ENCODE peak calls at places on chromosomes 11 and 22, in four cellular contexts. B is activated CD4-positive, alpha-beta T cell treated with anti-CD3 and anti-CD28 coated beads for 1 hour; T is NCI-H1105 treated with DMSO at 0.1 percent for 48 hours; I is skeletal muscle cell. Y is an unnamed sample.

GRCh38 chr11:13928566-13929251 is 33.8 kb upstream of the SPON1 start:
- DNase-seq in B (no peak), T (no peak), I (no peak), Y (no peak)

GRCh38 chr11:1202154-1202775 is 20.6 kb upstream of the MUC5B start:
- DNase-seq in B (no peak), T (no peak), I (no peak), Y (no peak)

GRCh38 chr11:72352859-72353551 is 81.3 kb downstream of the CLPB start:
- DNase-seq in B (no peak), T (no peak), I (peak; percentile 63), Y (peak; percentile 87)

GRCh38 chr11:120303004-120303637 is 22.0 kb upstream of the TLCD5 start:
- DNase-seq in B (peak; percentile 8), T (peak; percentile 79), I (peak; percentile 29), Y (no peak)

GRCh38 chr22:46710842-46711241 is 27.2 kb downstream of the CERK start:
- DNase-seq in B (no peak), T (no peak), I (no peak), Y (no peak)

GRCh38 chr11:112962854-112963367 is 1.7 kb downstream of the NCAM1 start:
- DNase-seq in B (no peak), T (peak; percentile 86), I (no peak), Y (peak; percentile 89)

GRCh38 chr11:131228378-131228777 is 142.0 kb upstream of the NTM start:
- DNase-seq in B (no peak), T (no peak), I (no peak), Y (no peak)

GRCh38 chr11:117614695-117615094 is 182.3 kb downstream of the DSCAML1 start:
- DNase-seq in B (no peak), T (no peak), I (no peak), Y (no peak)

GRCh38 chr22:24424901-24425775 is 2.3 kb upstream of the ADORA2A start:
- DNase-seq in B (no peak), T (no peak), I (no peak), Y (no peak)

GRCh38 chr11:1235615-1236315 is 12.9 kb downstream of the MUC5B start:
- DNase-seq in B (no peak), T (no peak), I (no peak), Y (no peak)

GRCh38 chr11:104968365-104968855 is at the start of gene CASP4:
- DNase-seq in B (no peak), T (peak; percentile 48), I (peak; percentile 39), Y (no peak)

GRCh38 chr11:120200677-120201076 is 10.2 kb upstream of the OAF start:
- DNase-seq in B (no peak), T (no peak), I (no peak), Y (no peak)

GRCh38 chr11:120908521-120909181 is 115.3 kb upstream of the TBCEL start:
- DNase-seq in B (no peak), T (no peak), I (no peak), Y (no peak)

GRCh38 chr11:61732705-61733104 is 19.7 kb upstream of the MYRF start:
- DNase-seq in B (no peak), T (no peak), I (no peak), Y (no peak)

GRCh38 chr22:43312608-43313007 is 30.6 kb downstream of the SCUBE1 start:
- DNase-seq in B (no peak), T (no peak), I (no peak), Y (no peak)

GRCh38 chr22:22047266-22047665 is 64.7 kb upstream of the TOP3B start:
- DNase-seq in B (no peak), T (no peak), I (no peak), Y (no peak)

GRCh38 chr11:107928767-107929507 is 689 bp downstream of the RAB39A start:
- DNase-seq in B (no peak), T (peak; percentile 54), I (no peak), Y (peak; percentile 15)

GRCh38 chr22:41568811-41569210 is 8.0 kb downstream of the CSDC2 start:
- DNase-seq in B (no peak), T (no peak), I (no peak), Y (no peak)

GRCh38 chr11:36376888-36377758 is 81.0 kb downstream of the PRR5L start:
- DNase-seq in B (no peak), T (peak; percentile 33), I (no peak), Y (no peak)

GRCh38 chr11:47259178-47259977 is 1.6 kb downstream of the NR1H3 start:
- DNase-seq in B (no peak), T (no peak), I (no peak), Y (no peak)

GRCh38 chr11:132131051-132131450 is 760.6 kb downstream of the NTM start:
- DNase-seq in B (no peak), T (peak; percentile 99), I (no peak), Y (no peak)

GRCh38 chr11:118514103-118514502 is 13.2 kb upstream of the TTC36 start:
- DNase-seq in B (no peak), T (no peak), I (no peak), Y (no peak)

GRCh38 chr11:3108183-3108721 is 51.0 kb upstream of the CARS1 start:
- DNase-seq in B (peak; percentile 3), T (no peak), I (no peak), Y (no peak)

GRCh38 chr11:39541945-39542351 is 1917.5 kb downstream of the LRRC4C start:
- DNase-seq in B (no peak), T (no peak), I (no peak), Y (no peak)

GRCh38 chr11:59206635-59207034 is 6.1 kb downstream of the MPEG1 start:
- DNase-seq in B (no peak), T (peak; percentile 41), I (no peak), Y (peak; percentile 18)

GRCh38 chr11:78460468-78460867 is 42.8 kb upstream of the GAB2 start:
- DNase-seq in B (no peak), T (no peak), I (no peak), Y (no peak)

GRCh38 chr22:27372969-27373670 is 428.4 kb downstream of the MN1 start:
- DNase-seq in B (no peak), T (peak; percentile 57), I (no peak), Y (no peak)

GRCh38 chr11:111441443-111441842 is 62.4 kb upstream of the POU2AF1 start:
- DNase-seq in B (no peak), T (no peak), I (peak; percentile 57), Y (no peak)